ENCODE peak calls at places on chromosomes 7 and 10, in eight cellular contexts. One of them, this sample, is unnamed. For H3K4me1, the result is how much of the 10 kb centered on the place peaks cover.

GRCh38 chr10:97075421-97075820 is 110.3 kb downstream of the SLIT1 start:
- DNase-seq in Peyer's patch: no peak
- DNase-seq in tibial nerve: no peak
- DNase-seq in A549: no peak
- DNase-seq in prostate gland: no peak
- DNase-seq in endothelial cell of umbilical vein: no peak
- DNase-seq in HepG2: no peak
- DNase-seq in breast epithelium: no peak
- DNase-seq in this sample: no peak

GRCh38 chr10:75531571-75532031 is 100.2 kb downstream of the LRMDA start:
- DNase-seq in Peyer's patch: no peak
- DNase-seq in tibial nerve: no peak
- DNase-seq in A549: no peak
- DNase-seq in prostate gland: no peak
- DNase-seq in endothelial cell of umbilical vein: no peak
- DNase-seq in HepG2: no peak
- DNase-seq in breast epithelium: no peak
- DNase-seq in this sample: no peak

GRCh38 chr10:89846786-89847185 is 145.4 kb downstream of the KIF20B start:
- DNase-seq in Peyer's patch: no peak
- DNase-seq in tibial nerve: no peak
- DNase-seq in A549: no peak
- DNase-seq in prostate gland: no peak
- DNase-seq in endothelial cell of umbilical vein: no peak
- DNase-seq in HepG2: no peak
- DNase-seq in breast epithelium: no peak
- DNase-seq in this sample: no peak

GRCh38 chr7:96734343-96734742 is 24.7 kb upstream of the SEM1 start:
- DNase-seq in Peyer's patch: no peak
- DNase-seq in tibial nerve: no peak
- DNase-seq in A549: no peak
- DNase-seq in prostate gland: no peak
- DNase-seq in endothelial cell of umbilical vein: no peak
- DNase-seq in HepG2: no peak
- DNase-seq in breast epithelium: no peak
- DNase-seq in this sample: no peak

GRCh38 chr10:92027141-92027540 is 103.6 kb downstream of the BTAF1 start:
- DNase-seq in Peyer's patch: no peak
- DNase-seq in tibial nerve: no peak
- DNase-seq in A549: no peak
- DNase-seq in prostate gland: no peak
- DNase-seq in endothelial cell of umbilical vein: peak
- DNase-seq in HepG2: peak
- DNase-seq in breast epithelium: no peak
- DNase-seq in this sample: no peak

GRCh38 chr7:50531928-50532327 is 33.3 kb downstream of the DDC start:
- DNase-seq in Peyer's patch: no peak
- DNase-seq in tibial nerve: no peak
- DNase-seq in A549: no peak
- DNase-seq in prostate gland: no peak
- DNase-seq in endothelial cell of umbilical vein: no peak
- DNase-seq in HepG2: no peak
- DNase-seq in breast epithelium: no peak
- DNase-seq in this sample: no peak

GRCh38 chr10:120103957-120104560 is 211.5 kb downstream of the SEC23IP start:
- DNase-seq in Peyer's patch: no peak
- DNase-seq in tibial nerve: no peak
- DNase-seq in A549: no peak
- DNase-seq in prostate gland: no peak
- DNase-seq in endothelial cell of umbilical vein: no peak
- DNase-seq in HepG2: no peak
- DNase-seq in breast epithelium: no peak
- DNase-seq in this sample: no peak

GRCh38 chr10:73991846-73992245 is 6.1 kb upstream of the VCL start:
- DNase-seq in Peyer's patch: peak
- DNase-seq in tibial nerve: peak
- DNase-seq in A549: no peak
- DNase-seq in prostate gland: no peak
- DNase-seq in endothelial cell of umbilical vein: no peak
- DNase-seq in HepG2: no peak
- DNase-seq in breast epithelium: no peak
- DNase-seq in this sample: peak

GRCh38 chr10:9209105-9209798 is 1154.8 kb downstream of the GATA3 start:
- DNase-seq in Peyer's patch: peak
- DNase-seq in tibial nerve: peak
- DNase-seq in A549: peak
- DNase-seq in prostate gland: peak
- DNase-seq in endothelial cell of umbilical vein: peak
- DNase-seq in HepG2: peak
- DNase-seq in breast epithelium: peak
- DNase-seq in this sample: no peak

GRCh38 chr10:93065675-93066543 is 5.3 kb downstream of the CYP26C1 start:
- DNase-seq in Peyer's patch: no peak
- DNase-seq in tibial nerve: no peak
- DNase-seq in A549: no peak
- DNase-seq in prostate gland: no peak
- DNase-seq in endothelial cell of umbilical vein: no peak
- DNase-seq in HepG2: no peak
- DNase-seq in breast epithelium: no peak
- DNase-seq in this sample: no peak

GRCh38 chr7:137579913-137580640 is 236.5 kb upstream of the PTN start:
- DNase-seq in Peyer's patch: no peak
- DNase-seq in tibial nerve: no peak
- DNase-seq in A549: no peak
- DNase-seq in prostate gland: no peak
- DNase-seq in endothelial cell of umbilical vein: peak
- DNase-seq in HepG2: no peak
- DNase-seq in breast epithelium: no peak
- DNase-seq in this sample: no peak

GRCh38 chr10:70331486-70332268 is 47.9 kb upstream of the NPFFR1 start:
- DNase-seq in Peyer's patch: peak
- DNase-seq in tibial nerve: peak
- DNase-seq in A549: peak
- DNase-seq in prostate gland: peak
- DNase-seq in endothelial cell of umbilical vein: peak
- DNase-seq in HepG2: peak
- DNase-seq in breast epithelium: no peak
- DNase-seq in this sample: no peak

GRCh38 chr10:31758495-31758894 is 170.1 kb downstream of the ARHGAP12 start:
- DNase-seq in Peyer's patch: no peak
- DNase-seq in tibial nerve: peak
- DNase-seq in A549: no peak
- DNase-seq in prostate gland: no peak
- DNase-seq in endothelial cell of umbilical vein: no peak
- DNase-seq in HepG2: no peak
- DNase-seq in breast epithelium: no peak
- DNase-seq in this sample: no peak

GRCh38 chr7:152905949-152906348 is 146.4 kb downstream of the ACTR3B start:
- DNase-seq in Peyer's patch: no peak
- DNase-seq in tibial nerve: no peak
- DNase-seq in A549: no peak
- DNase-seq in prostate gland: no peak
- DNase-seq in endothelial cell of umbilical vein: no peak
- DNase-seq in HepG2: no peak
- DNase-seq in breast epithelium: no peak
- DNase-seq in this sample: no peak

GRCh38 chr7:32048970-32049369 is 21.2 kb downstream of the PDE1C start:
- DNase-seq in Peyer's patch: no peak
- DNase-seq in tibial nerve: no peak
- DNase-seq in A549: no peak
- DNase-seq in prostate gland: no peak
- DNase-seq in endothelial cell of umbilical vein: no peak
- DNase-seq in HepG2: no peak
- DNase-seq in breast epithelium: no peak
- DNase-seq in this sample: no peak

GRCh38 chr10:18918545-18918944 is 130.1 kb upstream of the MALRD1 start:
- DNase-seq in Peyer's patch: no peak
- DNase-seq in tibial nerve: no peak
- DNase-seq in A549: no peak
- DNase-seq in prostate gland: no peak
- DNase-seq in endothelial cell of umbilical vein: no peak
- DNase-seq in HepG2: no peak
- DNase-seq in breast epithelium: no peak
- DNase-seq in this sample: no peak

GRCh38 chr7:28338041-28338440 is 74.3 kb upstream of the CREB5 start:
- DNase-seq in Peyer's patch: no peak
- DNase-seq in tibial nerve: no peak
- DNase-seq in A549: no peak
- DNase-seq in prostate gland: no peak
- DNase-seq in endothelial cell of umbilical vein: no peak
- DNase-seq in HepG2: no peak
- DNase-seq in breast epithelium: no peak
- DNase-seq in this sample: no peak

GRCh38 chr7:6011541-6011940 is 2.5 kb downstream of the AIMP2 start:
- DNase-seq in Peyer's patch: no peak
- DNase-seq in tibial nerve: no peak
- DNase-seq in A549: no peak
- DNase-seq in prostate gland: no peak
- DNase-seq in endothelial cell of umbilical vein: no peak
- DNase-seq in HepG2: no peak
- DNase-seq in breast epithelium: no peak
- DNase-seq in this sample: no peak

GRCh38 chr10:3776796-3777571 is 8.0 kb downstream of the KLF6 start:
- DNase-seq in Peyer's patch: peak
- DNase-seq in tibial nerve: peak
- DNase-seq in A549: no peak
- DNase-seq in prostate gland: peak
- DNase-seq in endothelial cell of umbilical vein: peak
- DNase-seq in HepG2: peak
- DNase-seq in breast epithelium: no peak
- DNase-seq in this sample: no peak

GRCh38 chr10:43200538-43201390 is 62.5 kb downstream of the CSGALNACT2 start:
- DNase-seq in Peyer's patch: no peak
- DNase-seq in tibial nerve: no peak
- DNase-seq in A549: no peak
- DNase-seq in prostate gland: no peak
- DNase-seq in endothelial cell of umbilical vein: no peak
- DNase-seq in HepG2: no peak
- DNase-seq in breast epithelium: peak
- DNase-seq in this sample: peak

GRCh38 chr10:11918384-11918783 is 95.2 kb downstream of the PROSER2 start:
- DNase-seq in Peyer's patch: no peak
- DNase-seq in tibial nerve: no peak
- DNase-seq in A549: no peak
- DNase-seq in prostate gland: no peak
- DNase-seq in endothelial cell of umbilical vein: no peak
- DNase-seq in HepG2: no peak
- DNase-seq in breast epithelium: no peak
- DNase-seq in this sample: peak

GRCh38 chr10:14587540-14588083 is 187.1 kb downstream of the FAM107B start:
- DNase-seq in Peyer's patch: no peak
- DNase-seq in tibial nerve: no peak
- DNase-seq in A549: no peak
- DNase-seq in prostate gland: no peak
- DNase-seq in endothelial cell of umbilical vein: no peak
- DNase-seq in HepG2: no peak
- DNase-seq in breast epithelium: no peak
- DNase-seq in this sample: no peak
- TF ChIP-seq POLR2A in Peyer's patch: no peak
- TF ChIP-seq POLR2A in tibial nerve: no peak
- TF ChIP-seq POLR2A in A549: no peak
- TF ChIP-seq POLR2A in prostate gland: no peak
- TF ChIP-seq POLR2A in endothelial cell of umbilical vein: no peak
- TF ChIP-seq POLR2A in HepG2: no peak
- TF ChIP-seq POLR2A in breast epithelium: no peak
- TF ChIP-seq POLR2A in this sample: no peak

GRCh38 chr7:116572036-116572435 is 47.2 kb downstream of the CAV1 start:
- DNase-seq in Peyer's patch: no peak
- DNase-seq in tibial nerve: no peak
- DNase-seq in A549: no peak
- DNase-seq in prostate gland: no peak
- DNase-seq in endothelial cell of umbilical vein: no peak
- DNase-seq in HepG2: no peak
- DNase-seq in breast epithelium: no peak
- DNase-seq in this sample: no peak
- H3K4me1 ChIP-seq in Peyer's patch: under half
- H3K4me1 ChIP-seq in tibial nerve: under half
- H3K4me1 ChIP-seq in A549: half or more
- H3K4me1 ChIP-seq in prostate gland: under half
- H3K4me1 ChIP-seq in endothelial cell of umbilical vein: half or more
- H3K4me1 ChIP-seq in HepG2: under half
- H3K4me1 ChIP-seq in breast epithelium: under half
- H3K4me1 ChIP-seq in this sample: under half

DNA sequence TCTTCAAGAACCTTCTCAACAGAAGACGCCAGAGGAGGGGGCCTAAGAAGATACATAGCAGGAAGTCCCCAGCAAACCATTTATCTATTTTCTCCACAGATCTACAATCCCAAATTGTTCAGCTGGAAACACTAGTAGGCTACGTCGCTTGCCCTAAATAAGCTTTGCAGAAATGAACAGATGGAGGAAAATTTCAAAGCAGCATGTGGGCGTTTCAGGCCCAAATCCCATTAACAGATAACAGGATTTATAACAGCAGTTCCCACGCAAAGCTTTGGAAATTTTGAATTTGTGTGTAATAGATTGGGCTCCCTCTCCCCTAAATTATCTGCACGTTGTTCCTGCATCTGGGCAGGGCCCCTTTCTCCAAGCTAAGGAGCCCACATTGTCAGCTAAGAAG is 60.6 kb upstream of the FRMD4A start:
- DNase-seq in Peyer's patch: no peak
- DNase-seq in tibial nerve: no peak
- DNase-seq in A549: no peak
- DNase-seq in prostate gland: no peak
- DNase-seq in endothelial cell of umbilical vein: no peak
- DNase-seq in HepG2: no peak
- DNase-seq in breast epithelium: no peak
- DNase-seq in this sample: no peak
- TF ChIP-seq CTCF in Peyer's patch: no peak
- TF ChIP-seq CTCF in tibial nerve: no peak
- TF ChIP-seq CTCF in A549: no peak
- TF ChIP-seq CTCF in prostate gland: no peak
- TF ChIP-seq CTCF in endothelial cell of umbilical vein: no peak
- TF ChIP-seq CTCF in HepG2: no peak
- TF ChIP-seq CTCF in breast epithelium: no peak
- TF ChIP-seq CTCF in this sample: no peak

DNA sequence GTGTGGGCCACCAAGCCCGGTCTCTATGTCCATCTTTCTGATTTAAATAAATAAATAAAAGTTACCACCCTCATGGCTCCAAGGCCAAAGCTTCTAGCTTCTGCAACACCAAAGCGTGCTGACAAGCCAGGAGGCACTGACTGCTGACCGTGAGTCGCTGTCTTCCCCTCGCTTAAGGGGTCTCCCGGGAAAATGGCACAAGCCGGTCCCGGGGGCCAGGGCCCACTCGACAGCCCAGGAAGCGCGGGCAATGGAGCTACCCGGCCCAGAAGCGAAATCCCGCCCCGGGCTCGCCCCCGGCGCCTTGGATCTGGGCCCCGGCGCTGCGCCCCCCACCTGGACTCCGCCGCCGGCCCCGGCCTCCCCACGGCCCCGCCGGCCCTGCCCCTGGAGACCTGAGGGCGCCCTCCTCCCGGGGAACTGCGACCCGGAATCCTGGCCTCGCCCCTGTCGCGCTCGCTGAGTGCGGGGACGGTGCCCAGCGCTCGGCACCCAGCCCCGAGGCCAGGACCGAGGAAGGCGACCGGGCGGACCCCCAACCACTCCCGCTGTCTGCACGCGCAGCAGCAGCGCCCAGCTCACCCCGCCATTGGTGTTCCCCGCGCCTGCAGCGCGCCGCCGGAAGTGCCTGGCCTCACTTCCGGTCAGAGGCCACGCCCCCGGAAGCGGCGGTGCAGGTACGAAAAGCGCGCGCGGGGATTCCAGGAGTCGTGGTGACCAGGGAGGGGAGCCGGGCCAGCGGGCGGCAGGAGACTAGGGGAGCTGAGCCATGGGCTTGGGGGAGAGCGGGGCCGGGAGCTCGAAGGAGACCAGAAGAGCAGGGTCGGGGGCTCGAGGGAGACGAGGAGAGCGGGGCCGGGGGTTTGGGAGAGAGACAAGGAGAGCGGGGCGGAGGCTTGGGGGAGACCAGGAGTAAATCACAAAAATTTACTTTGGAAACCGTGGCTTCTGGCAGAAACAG is at the start of the genes MRM2 and NUDT1:
- DNase-seq in Peyer's patch: peak
- DNase-seq in tibial nerve: peak
- DNase-seq in A549: peak
- DNase-seq in prostate gland: peak
- DNase-seq in endothelial cell of umbilical vein: peak
- DNase-seq in HepG2: peak
- DNase-seq in breast epithelium: peak
- DNase-seq in this sample: no peak
- TF ChIP-seq POLR2A in Peyer's patch: peak
- TF ChIP-seq POLR2A in tibial nerve: no peak
- TF ChIP-seq POLR2A in A549: peak
- TF ChIP-seq POLR2A in prostate gland: peak
- TF ChIP-seq POLR2A in endothelial cell of umbilical vein: peak
- TF ChIP-seq POLR2A in HepG2: peak
- TF ChIP-seq POLR2A in breast epithelium: no peak
- TF ChIP-seq POLR2A in this sample: no peak